ENCODE peak calls at places on chromosomes 7 and 10, in ten cellular contexts. O is Peyer's patch, J is body of pancreas, A is heart left ventricle, F is tibial nerve, K is ovary, H is IMR-90, L is thyroid gland, P is adrenal gland, V is gastrocnemius medialis. X is an unnamed sample.

GRCh38 chr10:74137992-74138391 is 12.6 kb downstream of the AP3M1 start:
- DNase-seq in O (no peak), J (no peak), A (no peak), F (no peak), K (no peak), H (no peak), L (no peak), P (no peak), V (no peak), X (no peak)

GRCh38 chr10:44990965-44991364 is 9.8 kb upstream of the ZNF22 start:
- DNase-seq in O (no peak), J (no peak), A (no peak), F (no peak), K (peak; percentile 34), H (no peak), L (no peak), P (no peak), V (no peak), X (no peak)

GRCh38 chr10:20040012-20040411 is 223.8 kb downstream of the PLXDC2 start:
- DNase-seq in O (no peak), J (no peak), A (no peak), F (no peak), K (no peak), H (no peak), L (no peak), P (peak; percentile 58), V (no peak), X (no peak)

GRCh38 chr7:42414028-42414427 is 177.0 kb upstream of the GLI3 start:
- DNase-seq in O (no peak), J (no peak), A (no peak), F (no peak), K (no peak), H (no peak), L (no peak), P (no peak), V (no peak), X (no peak)

GRCh38 chr10:104049497-104050250 is 36.0 kb downstream of the COL17A1 start:
- DNase-seq in O (no peak), J (no peak), A (no peak), F (no peak), K (no peak), H (peak; percentile 49), L (no peak), P (no peak), V (no peak), X (no peak)

GRCh38 chr7:138951953-138952352 is 29.2 kb downstream of the KIAA1549 start:
- DNase-seq in O (no peak), J (no peak), A (no peak), F (no peak), K (no peak), H (no peak), L (no peak), P (peak; percentile 61), V (no peak), X (no peak)

GRCh38 chr10:76117949-76118348 is 686.5 kb downstream of the LRMDA start:
- DNase-seq in O (no peak), J (no peak), A (no peak), F (no peak), K (no peak), H (peak; percentile 52), L (no peak), P (no peak), V (no peak), X (no peak)

GRCh38 chr7:90119178-90119971 is 34.9 kb upstream of the STEAP1 start:
- DNase-seq in O (peak; percentile 45), J (peak; percentile 47), A (peak; percentile 75), F (no peak), K (peak; percentile 79), H (peak; percentile 1), L (peak; percentile 52), P (peak; percentile 79), V (no peak), X (no peak)

GRCh38 chr7:13067036-13067435 is 379.6 kb downstream of the ARL4A start:
- DNase-seq in O (no peak), J (no peak), A (no peak), F (no peak), K (no peak), H (no peak), L (no peak), P (no peak), V (no peak), X (no peak)

GRCh38 chr10:96614515-96614914 is 27.7 kb upstream of the TM9SF3 start:
- DNase-seq in O (no peak), J (no peak), A (no peak), F (no peak), K (no peak), H (peak; percentile 87), L (no peak), P (peak; percentile 62), V (no peak), X (no peak)

GRCh38 chr7:88302486-88302885 is 4.2 kb downstream of the STEAP4 start:
- DNase-seq in O (no peak), J (no peak), A (no peak), F (no peak), K (no peak), H (no peak), L (peak; percentile 75), P (peak; percentile 60), V (no peak), X (no peak)

GRCh38 chr10:14163374-14164125 is 167.2 kb downstream of the FRMD4A start:
- DNase-seq in O (no peak), J (no peak), A (no peak), F (no peak), K (no peak), H (no peak), L (no peak), P (no peak), V (no peak), X (no peak)

GRCh38 chr10:116925061-116925460 is 75.8 kb downstream of the ENO4 start:
- DNase-seq in O (no peak), J (no peak), A (no peak), F (no peak), K (no peak), H (no peak), L (no peak), P (no peak), V (no peak), X (no peak)

GRCh38 chr10:93762979-93763391 is 5.2 kb downstream of the LGI1 start:
- DNase-seq in O (no peak), J (no peak), A (no peak), F (no peak), K (no peak), H (no peak), L (no peak), P (peak; percentile 62), V (no peak), X (no peak)

GRCh38 chr10:132538031-132538789 is 623 bp downstream of the INPP5A start:
- DNase-seq in O (peak; percentile 63), J (peak; percentile 51), A (peak; percentile 33), F (no peak), K (peak; percentile 74), H (no peak), L (no peak), P (no peak), V (no peak), X (peak; percentile 26)
- H3K4me3 ChIP-seq in O (peak overlapping the region; percentile 78), J (no peak overlapping the region), A (peak overlapping the region; percentile 94), F (peak overlapping the region; percentile 80), K (peak overlapping the region; percentile 79), H (peak overlapping the region; percentile 64), L (peak overlapping the region; percentile 42), P (peak overlapping the region; percentile 82), V (peak overlapping the region; percentile 91), X (peak overlapping the region; percentile 80)

GRCh38 chr7:22390512-22390911 is 33.6 kb upstream of the RAPGEF5 start:
- DNase-seq in O (no peak), J (no peak), A (no peak), F (no peak), K (no peak), H (no peak), L (no peak), P (no peak), V (no peak), X (no peak)
- H3K27ac ChIP-seq in O (no peak overlapping the region), J (no peak overlapping the region), A (no peak overlapping the region), F (no peak overlapping the region), K (no peak overlapping the region), H (no peak overlapping the region), L (no peak overlapping the region), P (no peak overlapping the region), V (no peak overlapping the region), X (no peak overlapping the region)

DNA sequence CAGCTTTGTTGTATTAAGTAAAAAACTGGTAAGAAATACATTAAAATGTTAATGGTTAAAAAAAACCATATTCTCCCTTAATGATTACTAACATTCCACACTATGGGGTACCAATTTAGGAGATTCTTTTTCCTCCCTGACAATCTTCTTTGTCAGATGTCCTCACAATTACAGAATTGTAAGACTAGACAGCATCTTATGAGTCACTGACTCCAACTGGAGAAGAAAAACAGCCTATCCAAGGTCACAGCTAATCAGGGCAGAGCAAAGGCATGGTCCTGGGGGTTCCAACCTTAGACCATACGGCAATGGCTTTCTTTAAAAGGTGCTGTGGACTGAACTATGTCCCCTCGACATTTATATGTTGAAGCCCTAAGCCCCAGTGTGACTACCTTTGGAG is 127.6 kb downstream of the DLG5 start:
- DNase-seq in O (no peak), J (no peak), A (no peak), F (no peak), K (no peak), H (peak; percentile 35), L (no peak), P (no peak), V (no peak), X (no peak)
- TF ChIP-seq POLR2A in O (no peak), J (no peak), A (no peak), F (no peak), K (no peak), H (no peak), L (no peak), P (no peak), V (no peak), X (no peak)

GRCh38 chr10:125995726-125996304 is 99.5 kb downstream of the FANK1 start:
- DNase-seq in O (no peak), J (no peak), A (no peak), F (no peak), K (no peak), H (no peak), L (no peak), P (no peak), V (no peak), X (no peak)
- H3K4me3 ChIP-seq in O (no peak overlapping the region), J (no peak overlapping the region), A (no peak overlapping the region), F (no peak overlapping the region), K (no peak overlapping the region), H (no peak overlapping the region), L (no peak overlapping the region), P (no peak overlapping the region), V (no peak overlapping the region), X (no peak overlapping the region)

DNA sequence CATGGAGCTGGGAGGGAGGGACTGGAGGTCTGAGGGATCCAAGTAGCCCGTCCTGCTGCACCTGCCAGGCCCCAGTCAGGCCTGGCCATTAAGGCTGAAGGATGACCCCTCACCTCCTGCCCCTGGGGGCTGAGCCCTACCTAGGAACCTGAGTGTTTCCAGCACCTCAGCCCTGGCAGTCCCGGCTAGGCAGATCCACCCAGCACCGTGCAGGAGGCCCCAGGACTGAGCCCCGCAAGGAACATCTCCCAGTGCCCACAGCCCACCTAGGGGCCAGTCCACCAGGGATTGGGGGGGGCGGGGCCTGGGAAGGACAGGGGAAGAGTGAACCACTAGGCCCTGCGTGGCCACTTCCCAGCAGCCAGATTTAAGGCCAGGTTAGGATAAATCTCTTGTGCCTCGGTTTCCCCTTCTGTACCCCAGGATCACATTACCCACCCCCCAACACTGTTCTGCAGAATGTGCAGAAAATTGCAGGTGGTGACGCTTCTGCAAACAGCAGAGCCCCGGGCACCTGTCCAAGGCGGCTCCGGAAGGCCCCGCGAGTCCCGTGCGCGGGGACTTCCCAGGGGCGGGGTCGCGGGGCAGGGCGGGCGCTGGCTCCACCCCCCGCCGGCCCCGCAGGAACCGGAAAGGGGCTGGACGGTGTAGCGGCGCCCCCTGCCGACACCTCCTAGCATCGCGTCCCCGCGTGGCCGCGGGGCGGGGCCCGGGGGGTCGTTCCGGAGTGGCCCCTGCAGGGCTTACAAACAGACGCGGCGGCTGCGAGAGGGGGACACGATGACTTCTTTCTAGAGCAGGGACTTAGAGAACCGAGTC is 55.9 kb downstream of the PWWP2B start:
- DNase-seq in O (peak; percentile 91), J (peak; percentile 92), A (peak; percentile 87), F (peak; percentile 59), K (peak; percentile 91), H (peak; percentile 72), L (peak; percentile 94), P (peak; percentile 90), V (peak; percentile 36), X (peak; percentile 95)
- H3K27ac ChIP-seq in O (peak overlapping the region; percentile 82), J (peak overlapping the region; percentile 66), A (no peak overlapping the region), F (peak overlapping the region; percentile 39), K (no peak overlapping the region), H (no peak overlapping the region), L (no peak overlapping the region), P (peak overlapping the region; percentile 23), V (no peak overlapping the region), X (peak overlapping the region; percentile 63)

X was measured in stomach.